ENCODE peak calls at places on chromosome 20, in ten cellular contexts. C is foreskin fibroblast; N is nucleus accumbens; R is stimulated activated CD4-positive, alpha-beta T cell treated with anti-CD3 and anti-CD28 coated beads, Interleukin-4, amount 100 ng/mL, for 1 hour; K is kidney epithelial cell; J is NCI-H1436; S is activated CD4-positive, alpha-beta T cell treated with anti-CD3 and anti-CD28 coated beads, Interleukin-2, amount 50 U/mL, for 1 hour; I is LoVo; T is NCI-H146; F is HFF-Myc. M is an unnamed sample.

GRCh38 chr20:46905364-46906125 is 10.9 kb downstream of the EYA2 start:
- DNase-seq in I (no peak), N (no peak), R (no peak), F (no peak), J (no peak), K (no peak), S (no peak), C (peak; percentile 26), T (no peak), M (no peak)

GRCh38 chr20:39886650-39887190 is 802.3 kb downstream of the MAFB start:
- DNase-seq in N (no peak), T (no peak), I (no peak), J (no peak), R (no peak), K (no peak), F (no peak), S (no peak), C (no peak), M (no peak)

GRCh38 chr20:19712737-19713260 is 45.3 kb upstream of the RIN2 start:
- DNase-seq in S (no peak), C (peak; percentile 42), K (no peak), I (no peak), N (no peak), F (no peak), T (no peak), R (no peak), J (no peak), M (no peak)

GRCh38 chr20:33914871-33915270 is 78.8 kb upstream of the RALY start:
- DNase-seq in I (peak; percentile 41), S (peak; percentile 33), C (peak; percentile 71), K (peak; percentile 44), N (no peak), F (peak; percentile 36), R (peak; percentile 17), J (peak; percentile 7), T (peak; percentile 69), M (no peak)

GRCh38 chr20:45890077-45890996 is 671 bp downstream of the NEURL2 start:
- DNase-seq in J (no peak), F (no peak), S (peak; percentile 44), C (peak; percentile 90), R (peak; percentile 55), I (no peak), T (peak; percentile 89), K (no peak), N (peak; percentile 38), M (peak; percentile 60)

GRCh38 chr20:59945731-59946130 is 5.5 kb downstream of the FAM217B start:
- DNase-seq in N (no peak), K (no peak), J (no peak), R (no peak), I (no peak), C (no peak), S (no peak), F (no peak), T (no peak), M (no peak)

GRCh38 chr20:31987744-31988143 is 19.8 kb downstream of the XKR7 start:
- DNase-seq in C (peak; percentile 24), R (no peak), S (no peak), T (no peak), K (no peak), J (no peak), N (no peak), F (no peak), I (no peak), M (no peak)

GRCh38 chr20:45898285-45898684 is 7.2 kb downstream of the CTSA start:
- DNase-seq in I (no peak), F (no peak), N (no peak), R (no peak), C (no peak), S (no peak), K (no peak), T (no peak), J (no peak), M (no peak)

GRCh38 chr20:1505361-1505760 is 14.1 kb upstream of the SIRPB2 start:
- DNase-seq in J (no peak), I (no peak), N (no peak), S (no peak), K (no peak), R (no peak), C (peak; percentile 50), F (no peak), T (no peak), M (no peak)

GRCh38 chr20:11890331-11891080 is 27.2 kb upstream of the BTBD3 start:
- DNase-seq in I (peak; percentile 87), J (peak; percentile 94), S (peak; percentile 6), T (peak; percentile 99), R (peak; percentile 62), F (peak; percentile 57), N (peak; percentile 90), K (peak; percentile 69), C (peak; percentile 98), M (peak; percentile 91)

GRCh38 chr20:37920270-37920669 is 17.3 kb downstream of the VSTM2L start:
- DNase-seq in T (no peak), J (peak; percentile 47), S (no peak), I (no peak), C (no peak), K (no peak), R (no peak), F (no peak), N (no peak), M (no peak)

GRCh38 chr20:51966296-51966971 is 164.1 kb upstream of the SALL4 start:
- DNase-seq in C (peak; percentile 78), K (peak; percentile 38), R (no peak), J (no peak), I (peak; percentile 67), S (no peak), N (no peak), T (peak; percentile 73), F (peak; percentile 61), M (peak; percentile 6)

GRCh38 chr20:49039854-49040253 is 6.3 kb upstream of the CSE1L start:
- DNase-seq in K (no peak), I (no peak), R (no peak), C (no peak), F (no peak), T (no peak), S (no peak), J (no peak), N (no peak), M (no peak)

M was measured in hypothalamus.